ENCODE peak calls at places on chromosome 16, in ten cellular contexts. S is CD4-positive, alpha-beta memory T cell; E is T-helper 2 cell; I is RCC 7860; G is brain pericyte; Z is stimulated activated CD4-positive, alpha-beta T cell treated with anti-CD3 and anti-CD28 coated beads, Interleukin-1b, Interleukin-23, amount 100 ng/mL, for 24 hours; L is sigmoid colon; T is Calu3; C is COR-L47; J is GM23248. A is an unnamed sample.

GRCh38 chr16:27676807-27677206 is 126.9 kb downstream of the KATNIP start:
- DNase-seq in S (no peak), E (no peak), I (peak; percentile 67), G (no peak), Z (no peak), L (no peak), T (no peak), C (no peak), J (peak; percentile 53), A (no peak)

GRCh38 chr16:11799509-11800384 is 2.7 kb upstream of the ZC3H7A start:
- DNase-seq in S (no peak), E (no peak), I (no peak), G (no peak), Z (no peak), L (no peak), T (no peak), C (no peak), J (no peak), A (no peak)

GRCh38 chr16:79042886-79043285 is 557.7 kb downstream of the MAF start:
- DNase-seq in S (peak; percentile 43), E (no peak), I (no peak), G (no peak), Z (no peak), L (no peak), T (no peak), C (no peak), J (no peak), A (no peak)

GRCh38 chr16:25223964-25224363 is 7.2 kb downstream of the AQP8 start:
- DNase-seq in S (no peak), E (no peak), I (no peak), G (no peak), Z (no peak), L (no peak), T (no peak), C (no peak), J (no peak), A (peak; percentile 6)

GRCh38 chr16:29809850-29810698 is 1.9 kb upstream of the PRRT2 start:
- DNase-seq in S (peak; percentile 57), E (no peak), I (no peak), G (no peak), Z (no peak), L (no peak), T (no peak), C (no peak), J (peak; percentile 54), A (peak; percentile 70)

GRCh38 chr16:79868841-79869240 is 268.3 kb upstream of the MAF start:
- DNase-seq in S (no peak), E (no peak), I (no peak), G (no peak), Z (no peak), L (no peak), T (no peak), C (no peak), J (no peak), A (no peak)

GRCh38 chr16:31064882-31065461 is 9.1 kb downstream of the ZNF668 start:
- DNase-seq in S (no peak), E (no peak), I (peak; percentile 54), G (peak; percentile 38), Z (no peak), L (peak; percentile 87), T (no peak), C (no peak), J (peak; percentile 99), A (peak; percentile 32)

GRCh38 chr16:18782697-18783429 is 7.3 kb downstream of the RPS15A start:
- DNase-seq in S (no peak), E (no peak), I (no peak), G (no peak), Z (no peak), L (no peak), T (no peak), C (no peak), J (no peak), A (no peak)

GRCh38 chr16:30144017-30144416 is 21.0 kb upstream of the MAPK3 start:
- DNase-seq in S (no peak), E (no peak), I (no peak), G (no peak), Z (no peak), L (no peak), T (no peak), C (no peak), J (no peak), A (no peak)

GRCh38 chr16:85525464-85526117 is 87.5 kb upstream of the GSE1 start:
- DNase-seq in S (no peak), E (no peak), I (no peak), G (no peak), Z (no peak), L (no peak), T (no peak), C (no peak), J (no peak), A (no peak)

GRCh38 chr16:80303691-80304090 is 237.1 kb upstream of the DYNLRB2 start:
- DNase-seq in S (no peak), E (no peak), I (no peak), G (no peak), Z (no peak), L (no peak), T (no peak), C (no peak), J (no peak), A (no peak)

GRCh38 chr16:11852092-11852809 is 909 bp upstream of the RSL1D1 start:
- DNase-seq in S (no peak), E (no peak), I (no peak), G (no peak), Z (no peak), L (no peak), T (peak; percentile 33), C (no peak), J (no peak), A (peak; percentile 44)

GRCh38 chr16:4314532-4315184 is 1.2 kb upstream of the GLIS2 start:
- DNase-seq in S (peak; percentile 27), E (no peak), I (peak; percentile 38), G (no peak), Z (no peak), L (peak; percentile 78), T (peak; percentile 47), C (no peak), J (peak; percentile 72), A (peak; percentile 76)

GRCh38 chr16:58125781-58126335 is 3.3 kb downstream of the CFAP20 start:
- DNase-seq in S (no peak), E (no peak), I (no peak), G (no peak), Z (no peak), L (no peak), T (no peak), C (no peak), J (peak; percentile 20), A (no peak)

GRCh38 chr16:30623558-30624283 is 13.5 kb upstream of the ZNF689 start:
- DNase-seq in S (no peak), E (no peak), I (no peak), G (no peak), Z (no peak), L (no peak), T (no peak), C (no peak), J (no peak), A (no peak)

GRCh38 chr16:72878301-72879269 is 169.3 kb downstream of the ZFHX3 start:
- DNase-seq in S (no peak), E (no peak), I (no peak), G (no peak), Z (no peak), L (no peak), T (no peak), C (no peak), J (peak; percentile 8), A (no peak)

GRCh38 chr16:89095401-89095974 is 1.8 kb downstream of the ACSF3 start:
- DNase-seq in S (no peak), E (no peak), I (no peak), G (no peak), Z (no peak), L (no peak), T (no peak), C (no peak), J (no peak), A (peak; percentile 81)